ENCODE peak calls at places on chromosomes 13 and 19, in four cellular contexts. One of them, this sample, is unnamed.

GRCh38 chr13:24613755-24614154 is 66.5 kb upstream of the ATP12A start:
- DNase-seq in esophagus squamous epithelium: no peak
- DNase-seq in kidney glomerular epithelial cell: no peak
- DNase-seq in hypothalamus: no peak
- DNase-seq in this sample: no peak

GRCh38 chr19:5214902-5215301 is 125.7 kb downstream of the PTPRS start:
- DNase-seq in esophagus squamous epithelium: no peak
- DNase-seq in kidney glomerular epithelial cell: no peak
- DNase-seq in hypothalamus: no peak
- DNase-seq in this sample: no peak

GRCh38 chr19:42216653-42217521 is 590 bp downstream of the DEDD2 start:
- DNase-seq in hypothalamus: peak
- DNase-seq in esophagus squamous epithelium: no peak
- DNase-seq in kidney glomerular epithelial cell: no peak
- DNase-seq in this sample: no peak

GRCh38 chr19:58059003-58059671 is at the start of gene ZNF135:
- DNase-seq in esophagus squamous epithelium: peak
- DNase-seq in hypothalamus: peak
- DNase-seq in kidney glomerular epithelial cell: peak
- DNase-seq in this sample: peak

GRCh38 chr13:45500492-45501174 is 35.9 kb downstream of the COG3 start:
- DNase-seq in hypothalamus: no peak
- DNase-seq in kidney glomerular epithelial cell: peak
- DNase-seq in esophagus squamous epithelium: no peak
- DNase-seq in this sample: no peak

GRCh38 chr13:113929628-113930615 is 44.0 kb downstream of the C13orf46 start:
- DNase-seq in hypothalamus: no peak
- DNase-seq in esophagus squamous epithelium: no peak
- DNase-seq in kidney glomerular epithelial cell: no peak
- DNase-seq in this sample: no peak

GRCh38 chr13:60562081-60562764 is 165.2 kb downstream of the TDRD3 start:
- DNase-seq in kidney glomerular epithelial cell: no peak
- DNase-seq in hypothalamus: no peak
- DNase-seq in esophagus squamous epithelium: no peak
- DNase-seq in this sample: no peak

GRCh38 chr19:50318438-50318837 is 10.7 kb downstream of the KCNC3 start:
- DNase-seq in hypothalamus: no peak
- DNase-seq in kidney glomerular epithelial cell: no peak
- DNase-seq in esophagus squamous epithelium: no peak
- DNase-seq in this sample: no peak

GRCh38 chr19:41739361-41739760 is 16.0 kb upstream of the CEACAM6 start:
- DNase-seq in esophagus squamous epithelium: no peak
- DNase-seq in kidney glomerular epithelial cell: no peak
- DNase-seq in hypothalamus: no peak
- DNase-seq in this sample: no peak

GRCh38 chr13:19961924-19962323 is 3.4 kb downstream of the ZMYM2 start:
- DNase-seq in hypothalamus: no peak
- DNase-seq in kidney glomerular epithelial cell: no peak
- DNase-seq in esophagus squamous epithelium: no peak
- DNase-seq in this sample: no peak

GRCh38 chr13:113766035-113766800 is 7.2 kb downstream of the TMEM255B start:
- DNase-seq in esophagus squamous epithelium: no peak
- DNase-seq in kidney glomerular epithelial cell: no peak
- DNase-seq in hypothalamus: no peak
- DNase-seq in this sample: no peak

GRCh38 chr19:35816262-35816661 is 3.6 kb upstream of the PRODH2 start:
- DNase-seq in esophagus squamous epithelium: no peak
- DNase-seq in kidney glomerular epithelial cell: no peak
- DNase-seq in hypothalamus: no peak
- DNase-seq in this sample: no peak

GRCh38 chr19:37936166-37936565 is 29.2 kb downstream of the SIPA1L3 start:
- DNase-seq in hypothalamus: no peak
- DNase-seq in esophagus squamous epithelium: no peak
- DNase-seq in kidney glomerular epithelial cell: no peak
- DNase-seq in this sample: no peak

GRCh38 chr13:40812724-40813445 is 23.5 kb downstream of the SLC25A15 start:
- DNase-seq in kidney glomerular epithelial cell: peak
- DNase-seq in esophagus squamous epithelium: no peak
- DNase-seq in hypothalamus: no peak
- DNase-seq in this sample: no peak

GRCh38 chr19:42032428-42032827 is 37.6 kb downstream of the GRIK5 start:
- DNase-seq in kidney glomerular epithelial cell: peak
- DNase-seq in esophagus squamous epithelium: no peak
- DNase-seq in hypothalamus: no peak
- DNase-seq in this sample: no peak

GRCh38 chr13:46179576-46180368 is 2.2 kb downstream of the LCP1 start:
- DNase-seq in kidney glomerular epithelial cell: no peak
- DNase-seq in hypothalamus: no peak
- DNase-seq in esophagus squamous epithelium: peak
- DNase-seq in this sample: no peak

GRCh38 chr13:66974889-66975288 is 255.2 kb downstream of the PCDH9 start:
- DNase-seq in hypothalamus: no peak
- DNase-seq in kidney glomerular epithelial cell: no peak
- DNase-seq in esophagus squamous epithelium: no peak
- DNase-seq in this sample: no peak

GRCh38 chr19:7540761-7541480 is 5.4 kb downstream of the PNPLA6 start:
- DNase-seq in kidney glomerular epithelial cell: peak
- DNase-seq in esophagus squamous epithelium: no peak
- DNase-seq in hypothalamus: no peak
- DNase-seq in this sample: no peak

GRCh38 chr19:37654525-37654832 is 786 bp downstream of the ZFP30 start:
- DNase-seq in kidney glomerular epithelial cell: peak
- DNase-seq in esophagus squamous epithelium: no peak
- DNase-seq in hypothalamus: no peak
- DNase-seq in this sample: no peak

GRCh38 chr13:95153647-95154405 is 147.4 kb downstream of the ABCC4 start:
- DNase-seq in esophagus squamous epithelium: no peak
- DNase-seq in kidney glomerular epithelial cell: no peak
- DNase-seq in hypothalamus: no peak
- DNase-seq in this sample: no peak

This sample was measured in amygdala.